ENCODE peak calls at places on chromosome 3, in nine cellular contexts. M is uterus, S is substantia nigra, Y is mammary epithelial cell, G is psoas muscle, P is endodermal cell, Q is ovary, E is lower lobe of right lung, W is mesendoderm. J is an unnamed sample.

GRCh38 chr3:114272271-114272670 is 21.6 kb upstream of the TIGIT start:
- DNase-seq in P (no peak), M (no peak), W (no peak), S (no peak), G (no peak), Q (no peak), Y (no peak), E (no peak), J (no peak)

GRCh38 chr3:56302417-56302816 is 165.8 kb downstream of the ERC2 start:
- DNase-seq in M (no peak), S (no peak), W (peak), P (peak), Q (no peak), Y (no peak), G (no peak), E (no peak), J (peak)

GRCh38 chr3:38137615-38138346 is 680 bp upstream of the MYD88 start:
- DNase-seq in S (no peak), W (peak), E (peak), G (no peak), M (no peak), P (peak), Y (no peak), Q (no peak), J (peak)

GRCh38 chr3:151216641-151217040 is 13.6 kb upstream of the GPR171 start:
- DNase-seq in Q (no peak), Y (no peak), P (no peak), S (no peak), E (no peak), W (no peak), G (no peak), M (no peak), J (no peak)

GRCh38 chr3:153252963-153253362 is 90.9 kb downstream of the RAP2B start:
- DNase-seq in S (no peak), G (no peak), W (no peak), M (no peak), Q (no peak), P (no peak), Y (peak), E (no peak), J (no peak)

GRCh38 chr3:197458179-197458707 is 97.5 kb downstream of the BDH1 start:
- DNase-seq in Q (no peak), P (peak), M (no peak), S (no peak), W (no peak), Y (peak), G (no peak), E (peak), J (no peak)

GRCh38 chr3:81723732-81724313 is 37.6 kb downstream of the GBE1 start:
- DNase-seq in S (no peak), E (no peak), W (no peak), M (no peak), G (no peak), P (no peak), Y (no peak), Q (no peak), J (no peak)

GRCh38 chr3:190258634-190259033 is 63.6 kb downstream of the CLDN1 start:
- DNase-seq in Y (no peak), G (no peak), E (no peak), M (no peak), Q (no peak), P (peak), S (no peak), W (peak), J (no peak)

GRCh38 chr3:108100906-108101305 is 10.1 kb upstream of the CD47 start:
- DNase-seq in P (no peak), W (no peak), E (no peak), Q (no peak), Y (no peak), S (no peak), G (no peak), M (no peak), J (no peak)

GRCh38 chr3:72702390-72702789 is 145.9 kb downstream of the SHQ1 start:
- DNase-seq in M (no peak), E (no peak), G (no peak), Y (no peak), Q (no peak), P (no peak), W (no peak), S (no peak), J (no peak)

GRCh38 chr3:53829605-53830004 is 16.6 kb downstream of the CHDH start:
- DNase-seq in Q (no peak), G (no peak), Y (no peak), S (no peak), P (no peak), W (no peak), E (no peak), M (no peak), J (no peak)

GRCh38 chr3:29382399-29382798 is 101.5 kb downstream of the RBMS3 start:
- DNase-seq in M (no peak), P (no peak), W (no peak), S (no peak), Y (no peak), E (no peak), Q (no peak), G (no peak), J (no peak)

GRCh38 chr3:72997421-72997961 is 880 bp downstream of the PPP4R2 start:
- DNase-seq in Y (peak), E (no peak), Q (peak), G (no peak), M (no peak), W (peak), S (no peak), P (peak), J (peak)

GRCh38 chr3:66692108-66692750 is 191.4 kb upstream of the LRIG1 start:
- DNase-seq in M (no peak), P (no peak), G (no peak), E (no peak), W (no peak), Q (no peak), Y (peak), S (no peak), J (no peak)

GRCh38 chr3:134971359-134971758 is 176.3 kb downstream of the EPHB1 start:
- DNase-seq in Y (no peak), W (peak), P (no peak), E (no peak), Q (no peak), S (no peak), M (no peak), G (no peak), J (no peak)

GRCh38 chr3:52253314-52254260 is 8.0 kb downstream of the PPM1M start:
- DNase-seq in P (no peak), Q (no peak), G (peak), M (no peak), Y (no peak), W (no peak), E (peak), S (no peak), J (no peak)

GRCh38 chr3:133570139-133570936 is 3.1 kb upstream of the CDV3 start:
- DNase-seq in S (no peak), Q (no peak), G (no peak), P (no peak), Y (peak), W (peak), M (no peak), E (no peak), J (peak)

GRCh38 chr3:111333642-111334041 is 208.4 kb upstream of the CD96 start:
- DNase-seq in M (no peak), Y (peak), Q (no peak), E (no peak), S (no peak), P (no peak), G (no peak), W (peak), J (no peak)

GRCh38 chr3:33278106-33278672 is 947 bp downstream of the FBXL2 start:
- DNase-seq in E (no peak), M (no peak), P (peak), G (no peak), W (peak), Y (peak), S (no peak), Q (no peak), J (no peak)

GRCh38 chr3:103794656-103795055 is 1359.8 kb downstream of the ZPLD1 start:
- DNase-seq in E (no peak), Q (no peak), M (no peak), W (peak), Y (no peak), G (no peak), S (no peak), P (peak), J (no peak)

GRCh38 chr3:54278960-54279359 is 156.6 kb downstream of the CACNA2D3 start:
- DNase-seq in Q (no peak), Y (no peak), M (no peak), G (no peak), P (no peak), E (no peak), S (no peak), W (no peak), J (peak)

GRCh38 chr3:188299068-188299467 is 145.1 kb downstream of the LPP start:
- DNase-seq in E (no peak), S (no peak), P (no peak), Y (no peak), W (no peak), Q (no peak), G (no peak), M (no peak), J (no peak)

GRCh38 chr3:65953881-65954733 is 84.6 kb downstream of the MAGI1 start:
- DNase-seq in G (no peak), Q (no peak), Y (no peak), W (no peak), P (peak), E (peak), M (no peak), S (no peak), J (no peak)

GRCh38 chr3:149353581-149354184 is 20.2 kb upstream of the TM4SF18 start:
- DNase-seq in G (no peak), Y (no peak), E (no peak), Q (no peak), W (no peak), M (no peak), P (no peak), S (no peak), J (no peak)

GRCh38 chr3:53776494-53777101 is 69.6 kb downstream of the CHDH start:
- DNase-seq in S (no peak), Y (peak), Q (no peak), P (no peak), W (no peak), M (no peak), G (no peak), E (no peak), J (peak)

GRCh38 chr3:102941761-102942160 is 506.9 kb downstream of the ZPLD1 start:
- DNase-seq in S (no peak), P (no peak), M (no peak), Y (no peak), E (no peak), W (no peak), G (no peak), Q (no peak), J (no peak)

GRCh38 chr3:44359146-44359751 is 20.7 kb downstream of the TCAIM start:
- DNase-seq in S (no peak), P (peak), G (no peak), M (no peak), E (no peak), Y (no peak), W (peak), Q (no peak), J (no peak)

GRCh38 chr3:170726976-170727661 is 141.2 kb upstream of the SLC7A14 start:
- DNase-seq in W (no peak), P (no peak), S (no peak), E (no peak), Y (peak), G (no peak), Q (no peak), M (no peak), J (peak)

GRCh38 chr3:185983495-185984141 is 45.8 kb upstream of the TRA2B start:
- DNase-seq in Y (peak), E (peak), P (peak), S (peak), G (peak), W (peak), M (peak), Q (peak), J (peak)

GRCh38 chr3:52022323-52023100 is 26.8 kb upstream of the RPL29 start:
- DNase-seq in W (no peak), E (no peak), M (peak), G (peak), P (no peak), Y (no peak), S (no peak), Q (no peak), J (no peak)

GRCh38 chr3:194079702-194080172 is 56.2 kb upstream of the HES1 start:
- DNase-seq in E (no peak), S (no peak), M (no peak), Q (no peak), P (no peak), Y (no peak), G (no peak), W (no peak), J (no peak)

GRCh38 chr3:124836448-124836847 is 50.7 kb downstream of the ITGB5 start:
- DNase-seq in Q (no peak), G (no peak), E (no peak), W (no peak), M (no peak), Y (no peak), P (no peak), S (no peak), J (no peak)

GRCh38 chr3:12591456-12591855 is 34.6 kb downstream of the MKRN2 start:
- DNase-seq in E (no peak), Y (no peak), G (no peak), W (no peak), M (no peak), P (no peak), S (no peak), Q (no peak), J (no peak)
- H3K27ac ChIP-seq in E (no peak), Y (no peak), G (no peak), W (no peak), M (no peak), P (no peak), S (no peak), Q (peak), J (no peak)

GRCh38 chr3:180934638-180935037 is 22.2 kb downstream of the FXR1 start:
- DNase-seq in Y (peak), Q (no peak), W (no peak), P (no peak), S (no peak), E (no peak), G (no peak), M (no peak), J (no peak)

GRCh38 chr3:180930526-180930925 is 18.1 kb downstream of the FXR1 start:
- DNase-seq in Y (no peak), G (no peak), P (no peak), M (no peak), S (no peak), W (no peak), Q (no peak), E (no peak), J (no peak)

DNA sequence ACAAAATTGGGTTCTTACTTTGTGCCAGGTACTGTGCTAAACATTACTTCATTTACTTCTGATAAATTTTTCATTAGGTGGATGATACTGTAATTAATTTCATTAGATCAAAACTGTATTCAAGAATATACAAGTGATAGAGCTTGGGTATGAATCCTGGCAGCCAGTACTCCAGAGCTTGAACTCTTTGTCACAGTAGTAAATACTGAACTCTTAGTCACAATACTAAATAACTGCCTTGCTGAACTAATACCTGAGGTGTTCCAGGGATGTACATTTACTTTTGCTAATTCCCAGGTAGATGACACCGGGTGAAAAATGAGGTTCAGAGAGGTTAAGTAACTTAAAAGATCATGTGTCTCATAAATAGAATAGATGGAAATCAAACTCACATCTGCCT is 20.3 kb downstream of the FXR1 start:
- DNase-seq in W (no peak), P (no peak), Q (no peak), Y (no peak), G (no peak), E (no peak), M (no peak), S (no peak), J (no peak)
- H3K27ac ChIP-seq in W (no peak), P (no peak), Q (no peak), Y (no peak), G (peak), E (no peak), M (no peak), S (no peak), J (no peak)

DNA sequence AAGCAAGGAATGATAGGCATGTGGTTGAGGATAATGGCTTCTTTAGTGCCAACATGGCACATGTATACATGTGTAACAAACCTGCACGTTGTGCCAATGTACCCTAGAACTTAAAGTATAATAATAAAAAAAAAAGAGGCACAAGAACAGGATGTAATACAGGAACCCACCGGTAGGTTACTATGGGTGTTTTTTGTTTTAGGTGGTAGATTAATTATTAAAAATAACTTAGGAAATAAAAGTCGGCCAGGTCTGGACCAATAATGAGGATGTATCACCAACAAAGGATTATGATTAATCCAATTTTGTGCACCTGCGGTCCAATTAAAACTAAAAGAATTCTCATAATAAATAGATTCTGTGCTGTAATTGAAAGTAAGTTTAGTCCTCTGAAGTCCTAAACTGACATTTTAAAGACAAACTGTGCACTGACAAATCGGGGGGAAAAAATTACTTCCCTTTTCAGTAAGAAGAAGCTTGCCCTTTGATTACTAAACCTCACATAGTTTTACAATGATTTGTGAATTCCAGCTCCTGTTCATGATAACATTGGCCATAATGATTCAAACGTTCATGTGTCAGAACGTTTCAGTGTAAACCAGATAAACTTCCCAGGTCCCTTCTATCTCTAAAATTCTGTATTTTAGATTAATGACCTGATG is 62.2 kb downstream of the CASR start:
- DNase-seq in M (no peak), W (no peak), Y (peak), P (no peak), S (no peak), E (no peak), G (no peak), Q (no peak), J (no peak)
- H3K27ac ChIP-seq in M (no peak), W (no peak), Y (no peak), P (no peak), S (no peak), E (peak), G (no peak), Q (no peak), J (no peak)

DNA sequence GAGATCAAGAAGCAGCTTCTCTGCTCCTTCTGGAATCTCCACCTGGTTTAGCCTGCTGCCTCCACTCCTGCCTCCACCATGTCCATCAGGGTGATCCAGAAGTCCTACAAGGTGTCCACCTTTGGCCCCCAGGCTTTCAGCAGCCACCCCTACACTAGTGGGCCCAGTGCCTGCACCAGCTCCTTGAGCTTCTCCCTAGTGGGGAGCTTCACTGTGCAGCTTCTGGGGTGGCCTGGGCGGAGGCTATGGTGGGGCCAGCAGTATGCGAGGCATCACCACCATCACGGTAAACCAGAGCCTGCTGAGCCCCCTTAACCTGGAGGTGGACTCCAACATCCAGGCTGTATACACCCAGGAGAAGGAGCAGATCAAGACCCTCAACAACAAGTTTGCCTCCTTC is 2.4 kb upstream of the KPNA4 start:
- DNase-seq in S (no peak), Q (no peak), E (no peak), Y (no peak), G (no peak), P (no peak), M (no peak), W (no peak), J (no peak)
- H3K27ac ChIP-seq in S (no peak), Q (no peak), E (no peak), Y (no peak), G (peak), P (no peak), M (no peak), W (no peak), J (no peak)

GRCh38 chr3:169389211-169389924 is 274.1 kb downstream of the MECOM start:
- DNase-seq in W (peak), S (no peak), M (no peak), G (no peak), P (no peak), Q (no peak), E (no peak), Y (no peak), J (peak)

GRCh38 chr3:169391672-169392071 is 271.8 kb downstream of the MECOM start:
- DNase-seq in Q (no peak), P (no peak), G (no peak), E (no peak), S (no peak), W (no peak), Y (no peak), M (no peak), J (no peak)

GRCh38 chr3:169390741-169391300 is 272.7 kb downstream of the MECOM start:
- DNase-seq in G (no peak), Q (no peak), Y (peak), W (no peak), M (no peak), E (no peak), S (no peak), P (no peak), J (no peak)

GRCh38 chr3:169390310-169390731 is 273.2 kb downstream of the MECOM start:
- DNase-seq in G (no peak), Q (no peak), W (peak), P (no peak), Y (peak), S (no peak), E (no peak), M (no peak), J (peak)

DNA sequence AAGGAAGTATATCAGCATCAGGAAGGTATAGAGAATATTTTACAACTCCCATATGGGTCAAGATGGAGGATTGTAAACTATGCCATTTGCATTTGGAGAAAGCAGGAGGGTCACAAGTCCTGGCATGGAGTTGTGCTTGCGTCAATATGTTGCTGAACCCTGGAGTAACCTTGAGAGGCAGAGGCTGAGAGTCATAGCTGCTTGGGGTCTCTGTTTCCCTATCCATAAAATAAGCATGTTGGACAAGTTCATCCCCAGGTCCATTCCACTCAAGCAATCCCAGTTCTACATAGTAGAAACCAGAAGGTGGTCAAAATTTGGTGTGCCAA is 273.6 kb downstream of the MECOM start:
- DNase-seq in E (no peak), P (no peak), Q (no peak), G (no peak), S (no peak), W (no peak), Y (no peak), M (no peak), J (no peak)
- H3K27ac ChIP-seq in E (peak), P (no peak), Q (no peak), G (no peak), S (no peak), W (no peak), Y (no peak), M (no peak), J (peak)

GRCh38 chr3:141332436-141332835 is 35.9 kb upstream of the ZBTB38 start:
- DNase-seq in W (no peak), P (no peak), E (no peak), Y (no peak), G (no peak), M (no peak), Q (no peak), S (no peak), J (no peak)
- H3K27ac ChIP-seq in W (no peak), P (peak), E (no peak), Y (no peak), G (peak), M (no peak), Q (no peak), S (no peak), J (no peak)

J was measured in trophoblast cell.